ENCODE peak calls at places on chromosome 18, in six cellular contexts. H is H1, C is IMR-90, D is H9, B is neuronal stem cell, E is mesenchymal stem cell. K is an unnamed sample.

GRCh38 chr18:58046087-58046793 is 2.2 kb downstream of the NEDD4L start:
- DNase-seq in C (no peak), B (peak), D (no peak), E (no peak), H (no peak), K (no peak)

GRCh38 chr18:48840491-48840877 is 110.3 kb downstream of the SMAD7 start:
- DNase-seq in H (no peak), B (no peak), D (no peak), C (no peak), E (no peak), K (no peak)

GRCh38 chr18:42174909-42175308 is 219.9 kb downstream of the PIK3C3 start:
- DNase-seq in E (peak), B (peak), H (no peak), D (peak), C (no peak), K (peak)

GRCh38 chr18:22032392-22032961 is 136.9 kb upstream of the GATA6 start:
- DNase-seq in C (peak), B (peak), D (no peak), E (peak), H (no peak), K (peak)

GRCh38 chr18:8329186-8329771 is 280.0 kb upstream of the RAB12 start:
- DNase-seq in E (peak), C (peak), D (no peak), B (no peak), H (no peak), K (peak)

GRCh38 chr18:61569176-61569892 is 236.1 kb downstream of the CDH20 start:
- DNase-seq in D (no peak), C (peak), B (no peak), E (peak), H (no peak), K (peak)

GRCh38 chr18:24964213-24964612 is 387.8 kb downstream of the ZNF521 start:
- DNase-seq in H (no peak), E (no peak), D (peak), B (no peak), C (no peak), K (no peak)

GRCh38 chr18:39951321-39951720 is 2003.7 kb upstream of the PIK3C3 start:
- DNase-seq in B (no peak), C (no peak), H (no peak), D (no peak), E (no peak), K (no peak)

GRCh38 chr18:10417679-10418078 is 36.8 kb upstream of the APCDD1 start:
- DNase-seq in B (no peak), H (no peak), D (no peak), C (no peak), E (no peak), K (no peak)

GRCh38 chr18:80076379-80076778 is 32.7 kb upstream of the ADNP2 start:
- DNase-seq in H (no peak), E (no peak), B (no peak), D (no peak), C (no peak), K (no peak)

GRCh38 chr18:25678226-25678625 is 326.3 kb upstream of the ZNF521 start:
- DNase-seq in E (no peak), C (no peak), H (no peak), B (no peak), D (no peak), K (no peak)

GRCh38 chr18:32730620-32731021 is 42.2 kb downstream of the KLHL14 start:
- DNase-seq in H (no peak), B (no peak), E (peak), C (no peak), D (no peak), K (no peak)

GRCh38 chr18:8174758-8175157 is 434.5 kb upstream of the RAB12 start:
- DNase-seq in H (no peak), E (no peak), D (no peak), C (no peak), B (no peak), K (no peak)

GRCh38 chr18:76208632-76209308 is 286.3 kb downstream of the ZNF516 start:
- DNase-seq in C (no peak), B (no peak), H (no peak), D (no peak), E (no peak), K (no peak)

GRCh38 chr18:63319383-63320040 is at the start of gene BCL2:
- DNase-seq in D (peak), E (peak), B (no peak), H (no peak), C (peak), K (no peak)
- H4K8ac ChIP-seq in D (no peak), E (peak), B (peak), H (peak), C (peak), K (peak)

DNA sequence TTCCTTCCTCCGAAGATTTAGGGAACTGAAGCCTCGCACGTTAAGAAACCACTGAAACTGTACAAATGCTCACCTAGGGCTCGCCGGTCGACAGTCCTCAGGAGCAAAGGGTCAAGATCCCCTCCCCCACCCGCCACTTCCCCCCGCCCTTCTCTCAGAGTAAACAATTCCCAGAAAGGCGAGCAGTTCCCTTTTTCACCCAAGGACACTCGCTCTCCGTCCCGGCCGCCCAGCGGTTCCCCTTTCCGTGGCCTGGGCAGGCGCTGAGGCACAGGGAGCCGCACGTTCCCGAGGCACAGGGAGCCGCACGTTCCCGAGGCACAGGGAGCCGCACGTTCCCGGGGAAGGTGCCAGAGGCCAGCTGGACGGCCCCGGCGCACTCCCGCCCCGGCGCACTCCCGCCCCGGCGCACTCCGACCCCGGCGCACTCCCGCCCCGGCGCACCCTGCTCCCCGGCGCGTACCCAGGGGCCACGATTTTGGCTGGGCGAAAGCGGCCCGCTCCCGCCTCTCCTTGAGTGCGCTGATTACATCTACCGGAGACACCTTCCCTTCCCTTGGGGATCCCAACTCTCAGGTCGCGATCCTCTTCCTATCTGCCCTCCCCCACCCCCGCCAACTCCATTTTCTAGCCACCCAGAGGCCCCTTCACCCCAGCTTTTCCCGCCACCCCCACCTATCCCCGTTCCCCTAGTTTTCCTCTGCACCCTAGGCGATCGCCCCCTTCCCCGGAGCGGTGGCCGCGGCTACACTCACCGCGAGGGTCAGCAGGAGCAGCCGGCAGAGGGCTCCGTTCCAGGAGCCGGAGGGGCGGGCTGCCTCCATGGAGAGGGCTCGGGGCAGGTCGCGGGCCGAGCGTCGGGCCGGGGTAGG is 837 bp downstream of the DSC2 start:
- DNase-seq in D (peak), H (no peak), B (peak), C (no peak), E (peak), K (peak)
- H3K4ac ChIP-seq in D (no peak), H (no peak), B (peak), C (no peak), E (peak), K (peak)

GRCh38 chr18:27400001-27400400 is 214.9 kb upstream of the CHST9 start:
- DNase-seq in C (no peak), B (no peak), H (peak), D (peak), E (peak), K (no peak)
- H3K14ac ChIP-seq in C (no peak), B (no peak), H (no peak), D (no peak), E (no peak), K (no peak)

DNA sequence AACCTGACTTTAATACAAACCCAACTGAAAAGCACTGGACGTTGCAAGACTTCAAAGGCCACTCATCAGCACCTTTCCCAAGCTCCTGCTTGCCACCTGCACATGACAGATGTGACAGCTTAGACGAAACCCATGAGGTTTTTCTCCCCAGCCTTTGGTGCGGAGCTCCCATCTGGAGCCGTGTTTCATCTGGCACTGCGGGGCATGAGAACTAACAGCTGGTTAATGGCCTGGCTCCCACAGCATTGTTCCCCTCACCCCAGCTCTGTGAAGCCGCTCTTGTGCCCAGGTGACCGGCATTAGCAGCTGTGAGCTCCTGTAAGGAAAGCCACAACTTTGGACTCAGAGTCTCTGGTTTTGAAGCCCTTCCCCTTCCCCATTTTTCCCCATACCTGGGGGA is 50.9 kb downstream of the GALR1 start:
- DNase-seq in B (no peak), H (no peak), C (no peak), D (no peak), E (no peak), K (no peak)
- H4K8ac ChIP-seq in B (no peak), H (no peak), C (no peak), D (no peak), E (no peak), K (no peak)

GRCh38 chr18:11750171-11750570 is 61.1 kb downstream of the GNAL start:
- DNase-seq in D (no peak), B (no peak), E (no peak), C (no peak), H (no peak), K (no peak)

GRCh38 chr18:11747286-11747685 is 58.2 kb downstream of the GNAL start:
- DNase-seq in E (no peak), B (no peak), D (no peak), C (no peak), H (no peak), K (no peak)

GRCh38 chr18:11749305-11749704 is 60.2 kb downstream of the GNAL start:
- DNase-seq in D (no peak), B (no peak), E (no peak), H (no peak), C (no peak), K (no peak)

GRCh38 chr18:11750581-11751304 is 61.7 kb downstream of the GNAL start:
- DNase-seq in C (no peak), E (no peak), D (no peak), H (no peak), B (no peak), K (no peak)

DNA sequence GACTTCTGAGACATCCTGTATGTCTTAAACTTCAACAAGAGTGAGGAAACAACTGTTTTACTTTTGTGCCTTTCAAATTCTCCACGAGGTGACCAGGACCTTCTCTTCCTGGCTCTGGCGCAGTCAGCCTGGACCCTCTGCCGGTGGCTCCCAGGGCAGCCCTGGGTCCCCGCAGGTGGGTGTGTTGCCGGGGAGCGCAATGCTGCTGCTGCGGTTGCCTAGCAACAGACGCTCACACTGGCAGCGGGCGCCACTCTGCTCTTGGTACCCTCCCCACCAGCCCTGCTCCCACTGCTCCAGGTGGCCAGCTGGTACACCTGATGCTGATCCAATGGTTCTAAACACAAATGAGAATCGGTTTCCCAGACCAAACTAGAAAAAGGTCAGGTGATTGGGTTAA is 58.7 kb downstream of the GNAL start:
- DNase-seq in B (no peak), C (no peak), E (no peak), H (no peak), D (peak), K (no peak)
- H3K4ac ChIP-seq in B (no peak), C (no peak), E (no peak), H (no peak), D (no peak), K (no peak)

DNA sequence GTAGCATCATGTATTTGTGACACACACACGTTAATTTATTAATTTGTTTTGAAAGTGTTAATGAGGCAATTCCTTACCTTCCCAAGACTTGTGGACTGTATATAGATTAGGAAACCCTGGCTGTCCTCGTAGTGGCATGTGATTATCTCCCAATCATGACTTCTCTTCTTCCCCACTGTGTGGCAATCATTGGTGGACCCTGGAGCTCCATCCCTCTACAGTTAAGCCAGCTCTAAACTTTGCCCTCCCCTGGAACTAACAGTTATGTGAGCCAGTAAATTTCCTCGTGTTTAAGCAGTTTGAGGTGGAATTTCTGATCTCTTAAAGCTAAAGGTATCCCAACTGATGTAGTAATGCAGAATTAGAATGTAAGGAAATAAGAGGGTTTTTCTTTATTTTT is 22.0 kb downstream of the GALNT1 start:
- DNase-seq in D (no peak), C (no peak), E (no peak), B (no peak), H (no peak), K (no peak)
- H3K14ac ChIP-seq in D (no peak), C (no peak), E (no peak), B (no peak), H (no peak), K (no peak)

GRCh38 chr18:62797329-62797728 is 82.0 kb downstream of the PHLPP1 start:
- DNase-seq in B (no peak), H (no peak), C (no peak), E (no peak), D (no peak), K (no peak)

GRCh38 chr18:62790836-62791772 is 75.8 kb downstream of the PHLPP1 start:
- DNase-seq in H (no peak), B (no peak), D (no peak), C (peak), E (peak), K (no peak)

GRCh38 chr18:62799977-62800376 is 84.6 kb downstream of the PHLPP1 start:
- DNase-seq in C (no peak), E (no peak), H (no peak), B (no peak), D (no peak), K (no peak)

GRCh38 chr18:62796216-62796621 is 80.9 kb downstream of the PHLPP1 start:
- DNase-seq in H (no peak), E (no peak), B (no peak), D (no peak), C (no peak), K (no peak)

GRCh38 chr18:62795813-62796212 is 80.5 kb downstream of the PHLPP1 start:
- DNase-seq in D (no peak), B (no peak), C (no peak), E (no peak), H (no peak), K (no peak)
- H4K8ac ChIP-seq in D (no peak), B (no peak), C (no peak), E (no peak), H (no peak), K (no peak)